ENCODE peak calls at places on chromosomes 13 and 19, in ten cellular contexts. G is HT-29, K is A673, W is posterior cingulate gyrus, Z is ACHN, R is NCI-H1105, N is GM20000, M is posterior vena cava, S is glutamatergic neuron, D is hypothalamus. V is an unnamed sample.

GRCh38 chr19:48999481-49000325 is 6.0 kb downstream of the RUVBL2 start:
- DNase-seq in N (peak), D (no peak), W (peak), Z (peak), M (no peak), R (no peak), K (peak), S (peak), G (peak), V (peak)

GRCh38 chr13:25037057-25037813 is 58.7 kb upstream of the PABPC3 start:
- DNase-seq in N (peak), D (peak), R (peak), W (peak), S (peak), Z (peak), K (peak), M (no peak), G (peak), V (peak)

GRCh38 chr19:40219721-40220276 is 1.6 kb upstream of the TTC9B start:
- DNase-seq in Z (peak), N (no peak), D (no peak), K (peak), S (no peak), M (no peak), W (no peak), R (peak), G (peak), V (no peak)

GRCh38 chr19:48295458-48295857 is 25.6 kb downstream of the ZNF114 start:
- DNase-seq in R (no peak), N (no peak), W (no peak), K (no peak), S (no peak), D (no peak), M (no peak), Z (no peak), G (no peak), V (no peak)

GRCh38 chr13:49258097-49258796 is 10.5 kb downstream of the CDADC1 start:
- DNase-seq in D (no peak), W (no peak), S (no peak), Z (no peak), R (no peak), K (no peak), G (no peak), N (peak), M (no peak), V (no peak)

GRCh38 chr13:107466326-107466725 is 749.0 kb downstream of the LIG4 start:
- DNase-seq in Z (peak), S (no peak), K (no peak), G (no peak), D (no peak), M (no peak), R (no peak), W (no peak), N (no peak), V (no peak)

GRCh38 chr19:32122258-32122657 is 223.2 kb upstream of the ZNF507 start:
- DNase-seq in W (no peak), N (no peak), Z (no peak), R (no peak), D (no peak), K (no peak), M (no peak), G (no peak), S (no peak), V (no peak)

GRCh38 chr19:47280183-47280797 is 5.6 kb downstream of the INAFM1 start:
- DNase-seq in W (no peak), G (peak), Z (peak), R (no peak), S (peak), K (peak), N (no peak), M (no peak), D (no peak), V (peak)

GRCh38 chr19:17780781-17781180 is 14.2 kb upstream of the B3GNT3 start:
- DNase-seq in Z (no peak), N (no peak), M (no peak), W (no peak), K (no peak), G (no peak), R (no peak), S (no peak), D (no peak), V (no peak)

GRCh38 chr19:3785938-3786824 is at the start of gene MATK:
- DNase-seq in Z (no peak), D (no peak), N (peak), G (no peak), M (no peak), K (no peak), W (no peak), S (no peak), R (no peak), V (no peak)

GRCh38 chr13:63490149-63490548 is 2074.5 kb upstream of the PCDH20 start:
- DNase-seq in D (no peak), M (no peak), K (no peak), S (no peak), N (no peak), R (no peak), W (no peak), Z (no peak), G (no peak), V (no peak)

GRCh38 chr19:56111601-56112312 is 9.3 kb downstream of the ZNF787 start:
- DNase-seq in W (no peak), R (no peak), D (peak), G (peak), Z (no peak), N (peak), M (no peak), S (no peak), K (no peak), V (no peak)

GRCh38 chr13:28611021-28611420 is 47.9 kb upstream of the POMP start:
- DNase-seq in G (no peak), Z (no peak), M (no peak), K (no peak), W (no peak), S (no peak), D (no peak), R (no peak), N (no peak), V (no peak)

GRCh38 chr19:51716925-51717324 is 6.9 kb downstream of the HAS1 start:
- DNase-seq in W (no peak), D (no peak), Z (no peak), N (no peak), M (no peak), G (no peak), R (no peak), S (no peak), K (no peak), V (no peak)

GRCh38 chr13:92626274-92626673 is 600.3 kb upstream of the GPC6 start:
- DNase-seq in N (no peak), M (no peak), R (no peak), G (no peak), W (no peak), D (no peak), S (no peak), Z (no peak), K (no peak), V (no peak)

GRCh38 chr13:37295046-37295445 is 189.6 kb upstream of the CSNK1A1L start:
- DNase-seq in W (no peak), G (no peak), M (peak), R (no peak), S (no peak), N (no peak), D (no peak), Z (no peak), K (no peak), V (peak)

GRCh38 chr13:78593652-78594494 is 9.5 kb downstream of the POU4F1 start:
- DNase-seq in Z (no peak), G (no peak), N (no peak), W (no peak), R (no peak), M (no peak), S (no peak), D (no peak), K (peak), V (no peak)

GRCh38 chr13:35964764-35965163 is 166.4 kb downstream of the DCLK1 start:
- DNase-seq in M (no peak), K (peak), S (no peak), Z (no peak), R (no peak), W (no peak), N (no peak), G (no peak), D (no peak), V (no peak)

GRCh38 chr19:49338023-49338677 is 2.9 kb downstream of the CD37 start:
- DNase-seq in Z (no peak), S (no peak), R (no peak), N (peak), W (no peak), D (no peak), M (peak), G (no peak), K (no peak), V (no peak)

GRCh38 chr19:55836340-55836739 is at the start of gene NLRP4:
- DNase-seq in Z (no peak), S (no peak), M (no peak), W (no peak), D (no peak), N (no peak), R (no peak), K (no peak), G (no peak), V (no peak)

GRCh38 chr13:102197193-102197592 is 204.7 kb downstream of the FGF14 start:
- DNase-seq in S (no peak), R (no peak), D (no peak), M (no peak), K (peak), N (no peak), Z (peak), W (no peak), G (peak), V (no peak)

GRCh38 chr13:41050041-41050440 is 11.3 kb upstream of the WBP4 start:
- DNase-seq in R (no peak), D (no peak), K (no peak), W (no peak), N (no peak), M (no peak), G (no peak), Z (no peak), S (no peak), V (no peak)

V was measured in thyroid gland.